ENCODE peak calls at places on chromosome 15, in seven cellular contexts. F is fibroblast of mammary gland; S is uterus; L is GM23338; Z is CD4-positive, alpha-beta T cell; A is cardiac fibroblast; G is progenitor cell of endocrine pancreas. R is an unnamed sample.

GRCh38 chr15:79923068-79923514 is 26.3 kb upstream of the MTHFS start:
- DNase-seq in F (peak), S (peak), L (peak), Z (peak), A (peak), G (peak), R (peak)

GRCh38 chr15:47364671-47365141 is 352.6 kb upstream of the SEMA6D start:
- DNase-seq in F (no peak), S (no peak), L (no peak), Z (no peak), A (no peak), G (no peak), R (no peak)

GRCh38 chr15:35852818-35853624 is 307.1 kb upstream of the DPH6 start:
- DNase-seq in F (peak), S (no peak), L (no peak), Z (no peak), A (no peak), G (no peak), R (no peak)

GRCh38 chr15:63521405-63522142 is 17.2 kb downstream of the USP3 start:
- DNase-seq in F (peak), S (no peak), L (no peak), Z (no peak), A (no peak), G (no peak), R (no peak)

GRCh38 chr15:64009241-64009640 is 37.0 kb downstream of the DAPK2 start:
- DNase-seq in F (peak), S (no peak), L (no peak), Z (no peak), A (peak), G (no peak), R (peak)

GRCh38 chr15:64987136-64987535 is 2.6 kb downstream of the SPG21 start:
- DNase-seq in F (peak), S (no peak), L (no peak), Z (no peak), A (peak), G (no peak), R (no peak)

GRCh38 chr15:62873203-62873602 is 169.3 kb upstream of the TPM1 start:
- DNase-seq in F (no peak), S (no peak), L (no peak), Z (no peak), A (no peak), G (no peak), R (no peak)

GRCh38 chr15:82566690-82567089 is 26.4 kb upstream of the RPS17 start:
- DNase-seq in F (peak), S (no peak), L (no peak), Z (no peak), A (no peak), G (no peak), R (no peak)

GRCh38 chr15:42494998-42495360 is 455 bp upstream of the SNAP23 start:
- DNase-seq in F (peak), S (peak), L (peak), Z (no peak), A (peak), G (no peak), R (peak)

GRCh38 chr15:96367436-96368200 is 37.1 kb downstream of the NR2F2 start:
- DNase-seq in F (no peak), S (no peak), L (peak), Z (no peak), A (no peak), G (no peak), R (no peak)

GRCh38 chr15:79431636-79432344 is at the start of gene MINAR1:
- DNase-seq in F (peak), S (no peak), L (peak), Z (no peak), A (peak), G (peak), R (no peak)

DNA sequence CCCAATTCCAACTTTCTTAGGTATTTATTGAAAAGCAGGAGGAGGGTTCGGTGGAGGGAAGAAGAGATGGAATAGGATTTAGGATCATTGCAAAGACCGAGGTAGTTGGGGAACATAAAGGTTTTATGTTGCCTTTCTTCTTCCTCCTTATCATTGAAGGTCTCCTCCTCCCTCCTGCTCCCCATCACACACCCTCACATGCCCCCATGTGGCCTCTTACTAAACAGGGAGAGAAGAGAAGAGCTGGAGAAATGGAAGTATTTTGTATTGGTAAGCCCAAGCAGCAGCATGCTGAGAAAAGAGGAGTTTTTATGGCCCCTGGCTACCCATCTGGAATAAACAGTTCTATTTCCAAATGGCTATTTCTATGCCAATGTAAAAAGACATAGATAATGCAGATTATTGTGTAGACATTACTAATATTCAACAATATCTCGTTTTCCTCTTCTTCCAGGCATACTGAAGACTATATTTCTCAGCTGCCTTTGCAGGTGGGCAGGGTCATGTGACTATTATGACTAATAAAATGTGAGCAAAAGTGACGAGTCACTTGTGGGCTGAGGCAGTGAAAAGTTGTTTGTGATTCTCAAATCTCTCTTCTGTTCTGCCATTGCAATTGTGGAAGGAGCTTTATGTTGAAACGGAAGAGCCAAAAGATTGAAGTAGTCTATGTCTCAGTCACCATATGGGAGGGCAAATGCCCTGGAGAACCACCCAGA is 5.2 kb upstream of the GPR176 start:
- DNase-seq in F (peak), S (no peak), L (peak), Z (no peak), A (no peak), G (no peak), R (peak)
- TF ChIP-seq CTCF in F (no peak), S (no peak), L (peak), Z (no peak), A (no peak), G (no peak), R (no peak)

GRCh38 chr15:70910958-70911357 is 18.3 kb downstream of the LRRC49 start:
- DNase-seq in F (no peak), S (no peak), L (no peak), Z (no peak), A (no peak), G (no peak), R (no peak)

GRCh38 chr15:70906842-70907241 is 14.2 kb downstream of the LRRC49 start:
- DNase-seq in F (peak), S (no peak), L (no peak), Z (no peak), A (peak), G (no peak), R (no peak)

GRCh38 chr15:70912187-70912586 is 19.6 kb downstream of the LRRC49 start:
- DNase-seq in F (no peak), S (no peak), L (no peak), Z (no peak), A (no peak), G (no peak), R (no peak)

GRCh38 chr15:70902105-70902504 is 9.5 kb downstream of the LRRC49 start:
- DNase-seq in F (peak), S (no peak), L (no peak), Z (no peak), A (peak), G (no peak), R (peak)

GRCh38 chr15:70907784-70908471 is 15.3 kb downstream of the LRRC49 start:
- DNase-seq in F (no peak), S (no peak), L (peak), Z (no peak), A (no peak), G (no peak), R (no peak)
- TF ChIP-seq CTCF in F (peak), S (no peak), L (peak), Z (no peak), A (peak), G (peak), R (peak)

GRCh38 chr15:29111705-29112281 is 157.8 kb downstream of the NSMCE3 start:
- DNase-seq in F (no peak), S (no peak), L (no peak), Z (no peak), A (no peak), G (no peak), R (no peak)

GRCh38 chr15:29116970-29117700 is 152.5 kb downstream of the NSMCE3 start:
- DNase-seq in F (no peak), S (no peak), L (no peak), Z (no peak), A (no peak), G (no peak), R (no peak)

GRCh38 chr15:29115093-29115991 is 154.3 kb downstream of the NSMCE3 start:
- DNase-seq in F (no peak), S (no peak), L (peak), Z (no peak), A (peak), G (peak), R (no peak)

GRCh38 chr15:29113336-29114276 is 156.0 kb downstream of the NSMCE3 start:
- DNase-seq in F (no peak), S (no peak), L (no peak), Z (no peak), A (no peak), G (no peak), R (no peak)

GRCh38 chr15:29114277-29115092 is 155.1 kb downstream of the NSMCE3 start:
- DNase-seq in F (no peak), S (no peak), L (no peak), Z (no peak), A (no peak), G (no peak), R (no peak)
- TF ChIP-seq CTCF in F (no peak), S (no peak), L (no peak), Z (no peak), A (no peak), G (no peak), R (no peak)

GRCh38 chr15:74995779-74996765 is 709 bp downstream of the SCAMP5 start:
- DNase-seq in F (no peak), S (no peak), L (peak), Z (no peak), A (no peak), G (peak), R (no peak)
- TF ChIP-seq CTCF in F (no peak), S (no peak), L (no peak), Z (no peak), A (no peak), G (peak), R (no peak)